ENCODE peak calls at places on chromosomes 13 and 19, in six cellular contexts. P is breast epithelium, Y is tibial nerve, S is trophoblast cell, X is uterus, D is cardiac muscle cell. R is an unnamed sample. For H3K4me1, the result is how much of the 10 kb centered on the place peaks cover.

GRCh38 chr13:34172048-34172447 is 354.1 kb downstream of the RFC3 start:
- DNase-seq in P (no peak), Y (no peak), S (peak), X (no peak), D (no peak), R (no peak)

GRCh38 chr13:22114630-22115311 is 443.9 kb downstream of the FGF9 start:
- DNase-seq in P (no peak), Y (peak), S (no peak), X (no peak), D (peak), R (no peak)

GRCh38 chr19:37698216-37698615 is 21.3 kb downstream of the ZNF607 start:
- DNase-seq in P (no peak), Y (no peak), S (peak), X (no peak), D (no peak), R (no peak)

GRCh38 chr13:43405457-43405856 is 381.3 kb downstream of the ENOX1 start:
- DNase-seq in P (no peak), Y (no peak), S (peak), X (no peak), D (peak), R (peak)

GRCh38 chr19:12884926-12885748 is 1.9 kb downstream of the KLF1 start:
- DNase-seq in P (peak), Y (no peak), S (peak), X (no peak), D (peak), R (no peak)

GRCh38 chr13:38045278-38046048 is 175.9 kb upstream of the TRPC4 start:
- DNase-seq in P (no peak), Y (no peak), S (peak), X (no peak), D (peak), R (peak)

GRCh38 chr19:51690359-51691121 is 2.6 kb upstream of the SPACA6 start:
- DNase-seq in P (peak), Y (peak), S (peak), X (peak), D (peak), R (peak)

GRCh38 chr13:46860734-46861133 is 36.1 kb downstream of the HTR2A start:
- DNase-seq in P (no peak), Y (no peak), S (no peak), X (no peak), D (no peak), R (no peak)

GRCh38 chr19:2973229-2973628 is 4.1 kb upstream of the TLE6 start:
- DNase-seq in P (no peak), Y (peak), S (no peak), X (peak), D (peak), R (no peak)

GRCh38 chr19:17109962-17110598 is 34.5 kb downstream of the MYO9B start:
- DNase-seq in P (no peak), Y (peak), S (no peak), X (no peak), D (no peak), R (no peak)

GRCh38 chr13:24208314-24208713 is 47.8 kb downstream of the SPATA13 start:
- DNase-seq in P (no peak), Y (peak), S (no peak), X (no peak), D (peak), R (peak)

GRCh38 chr19:8615813-8616596 is 5.5 kb upstream of the ADAMTS10 start:
- DNase-seq in P (no peak), Y (peak), S (no peak), X (no peak), D (peak), R (no peak)

GRCh38 chr19:50531171-50531612 is 17.5 kb upstream of the ASPDH start:
- DNase-seq in P (no peak), Y (no peak), S (no peak), X (no peak), D (no peak), R (no peak)

GRCh38 chr13:48112896-48113525 is 18.1 kb upstream of the MED4 start:
- DNase-seq in P (no peak), Y (no peak), S (peak), X (no peak), D (no peak), R (no peak)

GRCh38 chr13:77016888-77017623 is 9.9 kb downstream of the FBXL3 start:
- DNase-seq in P (no peak), Y (no peak), S (no peak), X (no peak), D (no peak), R (no peak)

GRCh38 chr13:108328848-108329247 is 59.3 kb downstream of the TNFSF13B start:
- DNase-seq in P (no peak), Y (no peak), S (no peak), X (no peak), D (no peak), R (no peak)

GRCh38 chr13:41622545-41623429 is 165.4 kb downstream of the RGCC start:
- DNase-seq in P (no peak), Y (no peak), S (no peak), X (no peak), D (peak), R (no peak)

GRCh38 chr19:2036424-2036823 is 14.6 kb downstream of the MKNK2 start:
- DNase-seq in P (no peak), Y (no peak), S (no peak), X (no peak), D (no peak), R (no peak)

GRCh38 chr13:112325142-112325808 is 50.9 kb upstream of the SPACA7 start:
- DNase-seq in P (no peak), Y (no peak), S (no peak), X (no peak), D (no peak), R (no peak)

GRCh38 chr19:38773469-38774177 is at the start of gene LGALS7:
- DNase-seq in P (no peak), Y (no peak), S (no peak), X (no peak), D (no peak), R (no peak)

GRCh38 chr13:66427330-66427990 is 802.7 kb downstream of the PCDH9 start:
- DNase-seq in P (no peak), Y (no peak), S (no peak), X (no peak), D (peak), R (no peak)

GRCh38 chr13:101527130-101527529 is 74.7 kb downstream of the ITGBL1 start:
- DNase-seq in P (no peak), Y (no peak), S (no peak), X (no peak), D (no peak), R (no peak)

GRCh38 chr13:75468602-75469001 is 13.4 kb downstream of the TBC1D4 start:
- DNase-seq in P (no peak), Y (no peak), S (no peak), X (no peak), D (no peak), R (no peak)

GRCh38 chr19:42201489-42202289 is 15.8 kb downstream of the DEDD2 start:
- DNase-seq in P (no peak), Y (no peak), S (no peak), X (no peak), D (no peak), R (no peak)

GRCh38 chr19:44305457-44305856 is 632 bp upstream of the ZNF235 start:
- DNase-seq in P (no peak), Y (no peak), S (no peak), X (no peak), D (no peak), R (no peak)

GRCh38 chr19:38203197-38203596 is 20.8 kb downstream of the DPF1 start:
- DNase-seq in P (no peak), Y (no peak), S (no peak), X (no peak), D (no peak), R (no peak)

GRCh38 chr13:80040219-80040976 is 300.5 kb downstream of the SPRY2 start:
- DNase-seq in P (no peak), Y (no peak), S (no peak), X (no peak), D (peak), R (peak)

GRCh38 chr19:11345122-11345752 is 831 bp downstream of the TMEM205 start:
- DNase-seq in P (no peak), Y (no peak), S (no peak), X (no peak), D (no peak), R (no peak)

GRCh38 chr13:99320693-99321481 is 13.7 kb upstream of the GPR183 start:
- DNase-seq in P (no peak), Y (no peak), S (no peak), X (no peak), D (peak), R (peak)

GRCh38 chr19:31560021-31560770 is 211.0 kb upstream of the TSHZ3 start:
- DNase-seq in P (no peak), Y (no peak), S (peak), X (peak), D (no peak), R (no peak)

GRCh38 chr19:12783849-12784393 is 7.4 kb upstream of the JUNB start:
- DNase-seq in P (no peak), Y (no peak), S (no peak), X (no peak), D (no peak), R (peak)

GRCh38 chr19:33282036-33282686 is 20.2 kb downstream of the CEBPA start:
- DNase-seq in P (no peak), Y (no peak), S (no peak), X (no peak), D (no peak), R (no peak)

GRCh38 chr13:53028637-53029121 is at the start of gene OLFM4:
- DNase-seq in P (no peak), Y (no peak), S (no peak), X (no peak), D (no peak), R (no peak)

GRCh38 chr13:32056316-32056715 is 24.7 kb downstream of the FRY start:
- DNase-seq in P (no peak), Y (no peak), S (no peak), X (no peak), D (no peak), R (no peak)

GRCh38 chr19:13033244-13033643 is 38.0 kb downstream of the NFIX start:
- DNase-seq in P (no peak), Y (no peak), S (no peak), X (no peak), D (no peak), R (no peak)

GRCh38 chr19:55373993-55374757 is 2.5 kb upstream of the TMEM190 start:
- DNase-seq in P (no peak), Y (no peak), S (no peak), X (no peak), D (peak), R (peak)

DNA sequence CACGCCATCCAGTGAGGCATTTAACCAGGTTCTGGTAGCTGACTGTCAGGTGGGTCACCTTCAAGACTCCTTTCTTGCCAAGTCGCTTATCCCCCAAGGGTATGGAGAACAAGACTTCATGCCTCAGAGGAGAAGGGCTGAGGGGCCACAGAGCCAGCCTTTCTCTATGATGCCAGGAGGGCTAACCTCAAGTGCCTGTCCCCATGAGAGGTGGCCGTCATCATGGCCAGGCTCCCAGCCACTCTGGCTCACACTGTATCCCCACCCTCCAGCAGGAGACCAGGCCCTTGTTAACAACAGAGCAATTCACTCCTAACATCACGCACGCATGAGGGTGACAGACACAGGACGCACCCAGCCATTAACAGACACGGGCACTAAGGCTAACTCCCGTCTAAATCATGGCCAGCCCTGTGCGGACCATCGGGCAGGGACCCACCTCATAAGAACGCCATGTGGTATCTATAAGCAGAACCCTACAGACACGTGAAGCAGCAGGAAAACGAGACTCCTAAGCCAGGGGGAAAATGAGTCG is 38.6 kb upstream of the ISYNA1 start:
- DNase-seq in P (no peak), Y (no peak), S (no peak), X (no peak), D (no peak), R (no peak)
- H3K4me1 ChIP-seq in P (under half), Y (half or more), S (under half), X (under half), D (under half), R (under half)

GRCh38 chr19:40721140-40721486 is 4.2 kb downstream of the ITPKC start:
- DNase-seq in P (no peak), Y (no peak), S (no peak), X (no peak), D (no peak), R (no peak)
- H3K27ac ChIP-seq in P (peak), Y (peak), S (no peak), X (peak), D (no peak), R (no peak)

DNA sequence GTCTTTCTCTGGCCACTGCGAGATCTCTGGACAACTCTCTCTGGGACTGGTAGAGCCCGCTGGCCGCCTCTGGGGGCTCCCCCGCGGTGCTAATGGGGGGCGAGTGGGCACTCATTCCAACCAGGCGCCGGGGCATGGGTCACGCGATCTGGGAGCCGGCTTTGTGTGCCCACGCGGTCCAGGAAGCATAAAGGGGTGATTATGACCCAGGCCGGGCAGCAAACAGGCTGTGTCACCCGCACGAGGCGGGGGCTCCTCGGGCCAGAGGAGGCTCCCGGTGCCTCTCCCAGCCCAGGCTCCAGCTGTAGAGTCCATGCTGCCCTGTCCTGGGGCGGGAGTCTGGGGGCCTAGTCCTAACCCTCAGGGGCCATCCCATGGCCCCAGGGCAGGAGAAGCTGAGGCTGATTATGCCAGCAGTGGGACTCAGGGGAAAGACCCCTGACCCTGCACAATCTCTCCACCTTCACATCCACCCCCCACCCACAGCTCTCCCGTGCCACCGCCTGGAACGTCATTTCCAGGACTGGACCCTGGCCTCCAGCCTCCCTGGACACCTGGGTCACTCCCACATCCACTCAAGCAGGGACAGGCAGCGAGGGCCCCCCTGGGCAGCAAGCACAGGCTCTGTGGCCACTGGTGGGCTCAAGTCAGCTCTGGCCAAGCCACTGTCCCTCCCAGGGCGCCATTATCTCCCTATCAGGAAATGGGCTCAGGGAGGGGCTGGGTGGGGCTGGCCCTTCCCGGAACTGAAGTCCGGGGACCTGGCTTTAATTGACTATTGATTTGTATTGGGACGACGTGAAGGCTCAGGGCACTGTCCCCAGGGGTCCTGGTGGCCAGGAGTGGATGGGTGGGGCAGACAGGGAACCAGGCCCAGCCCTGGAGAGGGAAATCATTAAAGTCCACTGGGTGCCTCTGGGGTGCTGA is 50.0 kb downstream of the PTPRS start:
- DNase-seq in P (no peak), Y (no peak), S (no peak), X (no peak), D (no peak), R (no peak)
- H3K4me1 ChIP-seq in P (under half), Y (under half), S (under half), X (under half), D (under half), R (under half)

DNA sequence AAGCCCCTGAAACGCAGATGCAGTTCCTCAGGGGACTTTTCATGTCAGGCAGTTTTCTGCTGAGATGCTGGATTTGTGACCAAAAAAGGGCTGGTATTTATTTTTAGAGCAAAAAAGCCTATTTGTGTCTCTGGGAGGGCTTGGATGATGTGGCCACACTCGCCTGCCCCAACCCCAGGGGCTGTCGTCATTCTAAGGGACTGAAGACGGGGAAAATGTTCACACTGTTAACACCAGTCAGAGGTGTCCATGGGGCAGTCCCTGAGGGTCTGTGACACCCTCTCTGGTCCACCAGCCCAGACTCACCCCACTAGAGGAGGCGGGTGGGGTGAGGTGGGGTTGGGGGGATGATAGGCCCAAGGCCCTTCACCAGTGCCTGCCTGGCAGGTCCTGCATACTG is 15.9 kb upstream of the EPHX3 start:
- DNase-seq in P (no peak), Y (no peak), S (no peak), X (peak), D (no peak), R (peak)
- H3K27ac ChIP-seq in P (peak), Y (peak), S (no peak), X (peak), D (peak), R (peak)

GRCh38 chr19:4709440-4710280 is 14.0 kb downstream of the DPP9 start:
- DNase-seq in P (no peak), Y (no peak), S (no peak), X (no peak), D (no peak), R (no peak)

GRCh38 chr19:4711211-4711610 is 12.4 kb downstream of the DPP9 start:
- DNase-seq in P (no peak), Y (no peak), S (no peak), X (no peak), D (no peak), R (no peak)

GRCh38 chr19:4707956-4708650 is 15.5 kb downstream of the DPP9 start:
- DNase-seq in P (no peak), Y (no peak), S (peak), X (peak), D (peak), R (no peak)

GRCh38 chr19:4712771-4713170 is 10.9 kb downstream of the DPP9 start:
- DNase-seq in P (no peak), Y (no peak), S (peak), X (no peak), D (no peak), R (no peak)

GRCh38 chr19:4710281-4710600 is 13.4 kb downstream of the DPP9 start:
- DNase-seq in P (no peak), Y (no peak), S (no peak), X (no peak), D (no peak), R (no peak)
- H3K4me1 ChIP-seq in P (under half), Y (under half), S (under half), X (under half), D (under half), R (under half)

R was measured in SJSA1.